ENCODE peak calls at places on chromosome 1, in nine cellular contexts. One of them, this sample, is unnamed.

GRCh38 chr1:24481843-24482610 is 20.6 kb upstream of the RCAN3 start:
- DNase-seq in heart right ventricle: no peak
- DNase-seq in ovary: no peak
- DNase-seq in Calu3: no peak
- DNase-seq in endothelial cell: no peak
- DNase-seq in cardiac muscle cell: no peak
- DNase-seq in astrocyte: no peak
- DNase-seq in neural crest cell: no peak
- DNase-seq in CD8-positive, alpha-beta T cell: peak
- DNase-seq in this sample: no peak

GRCh38 chr1:61842863-61843514 is 100.7 kb downstream of the PATJ start:
- DNase-seq in heart right ventricle: no peak
- DNase-seq in ovary: no peak
- DNase-seq in Calu3: no peak
- DNase-seq in endothelial cell: peak
- DNase-seq in cardiac muscle cell: no peak
- DNase-seq in astrocyte: no peak
- DNase-seq in neural crest cell: no peak
- DNase-seq in CD8-positive, alpha-beta T cell: no peak
- DNase-seq in this sample: no peak

GRCh38 chr1:92944901-92945747 is 16.1 kb downstream of the DIPK1A start:
- DNase-seq in heart right ventricle: no peak
- DNase-seq in ovary: no peak
- DNase-seq in Calu3: no peak
- DNase-seq in endothelial cell: peak
- DNase-seq in cardiac muscle cell: no peak
- DNase-seq in astrocyte: no peak
- DNase-seq in neural crest cell: no peak
- DNase-seq in CD8-positive, alpha-beta T cell: no peak
- DNase-seq in this sample: peak

GRCh38 chr1:209106237-209106741 is 477.2 kb upstream of the CAMK1G start:
- DNase-seq in heart right ventricle: no peak
- DNase-seq in ovary: no peak
- DNase-seq in Calu3: no peak
- DNase-seq in endothelial cell: no peak
- DNase-seq in cardiac muscle cell: no peak
- DNase-seq in astrocyte: peak
- DNase-seq in neural crest cell: no peak
- DNase-seq in CD8-positive, alpha-beta T cell: no peak
- DNase-seq in this sample: peak

GRCh38 chr1:41811051-41811795 is 107.5 kb downstream of the HIVEP3 start:
- DNase-seq in heart right ventricle: no peak
- DNase-seq in ovary: no peak
- DNase-seq in Calu3: no peak
- DNase-seq in endothelial cell: no peak
- DNase-seq in cardiac muscle cell: no peak
- DNase-seq in astrocyte: peak
- DNase-seq in neural crest cell: no peak
- DNase-seq in CD8-positive, alpha-beta T cell: peak
- DNase-seq in this sample: no peak

GRCh38 chr1:25805863-25806225 is 5.9 kb downstream of the SELENON start:
- DNase-seq in heart right ventricle: peak
- DNase-seq in ovary: no peak
- DNase-seq in Calu3: no peak
- DNase-seq in endothelial cell: no peak
- DNase-seq in cardiac muscle cell: no peak
- DNase-seq in astrocyte: peak
- DNase-seq in neural crest cell: no peak
- DNase-seq in CD8-positive, alpha-beta T cell: no peak
- DNase-seq in this sample: no peak

GRCh38 chr1:19398309-19398760 is 86.2 kb downstream of the SLC66A1 start:
- DNase-seq in heart right ventricle: no peak
- DNase-seq in ovary: peak
- DNase-seq in Calu3: no peak
- DNase-seq in endothelial cell: no peak
- DNase-seq in cardiac muscle cell: no peak
- DNase-seq in astrocyte: peak
- DNase-seq in neural crest cell: no peak
- DNase-seq in CD8-positive, alpha-beta T cell: no peak
- DNase-seq in this sample: no peak

GRCh38 chr1:230236951-230237350 is 169.9 kb downstream of the GALNT2 start:
- DNase-seq in heart right ventricle: no peak
- DNase-seq in ovary: no peak
- DNase-seq in Calu3: no peak
- DNase-seq in endothelial cell: no peak
- DNase-seq in cardiac muscle cell: no peak
- DNase-seq in astrocyte: peak
- DNase-seq in neural crest cell: no peak
- DNase-seq in CD8-positive, alpha-beta T cell: no peak
- DNase-seq in this sample: no peak

GRCh38 chr1:41496080-41497055 is 11.9 kb upstream of the EDN2 start:
- DNase-seq in heart right ventricle: peak
- DNase-seq in ovary: peak
- DNase-seq in Calu3: peak
- DNase-seq in endothelial cell: peak
- DNase-seq in cardiac muscle cell: peak
- DNase-seq in astrocyte: peak
- DNase-seq in neural crest cell: peak
- DNase-seq in CD8-positive, alpha-beta T cell: no peak
- DNase-seq in this sample: peak

GRCh38 chr1:73056826-73057225 is 774.5 kb upstream of the NEGR1 start:
- DNase-seq in heart right ventricle: no peak
- DNase-seq in ovary: no peak
- DNase-seq in Calu3: no peak
- DNase-seq in endothelial cell: no peak
- DNase-seq in cardiac muscle cell: no peak
- DNase-seq in astrocyte: no peak
- DNase-seq in neural crest cell: no peak
- DNase-seq in CD8-positive, alpha-beta T cell: no peak
- DNase-seq in this sample: no peak

GRCh38 chr1:172612478-172612877 is 46.4 kb upstream of the FASLG start:
- DNase-seq in heart right ventricle: no peak
- DNase-seq in ovary: no peak
- DNase-seq in Calu3: no peak
- DNase-seq in endothelial cell: no peak
- DNase-seq in cardiac muscle cell: no peak
- DNase-seq in astrocyte: no peak
- DNase-seq in neural crest cell: no peak
- DNase-seq in CD8-positive, alpha-beta T cell: no peak
- DNase-seq in this sample: no peak

GRCh38 chr1:228697209-228698016 is 37.9 kb upstream of the RHOU start:
- DNase-seq in heart right ventricle: peak
- DNase-seq in ovary: peak
- DNase-seq in Calu3: peak
- DNase-seq in endothelial cell: no peak
- DNase-seq in cardiac muscle cell: peak
- DNase-seq in astrocyte: peak
- DNase-seq in neural crest cell: no peak
- DNase-seq in CD8-positive, alpha-beta T cell: no peak
- DNase-seq in this sample: no peak

GRCh38 chr1:29256395-29256794 is 20.1 kb downstream of the PTPRU start:
- DNase-seq in heart right ventricle: no peak
- DNase-seq in ovary: no peak
- DNase-seq in Calu3: no peak
- DNase-seq in endothelial cell: no peak
- DNase-seq in cardiac muscle cell: no peak
- DNase-seq in astrocyte: no peak
- DNase-seq in neural crest cell: no peak
- DNase-seq in CD8-positive, alpha-beta T cell: no peak
- DNase-seq in this sample: no peak

GRCh38 chr1:25140073-25140797 is 92.1 kb downstream of the SYF2 start:
- DNase-seq in heart right ventricle: no peak
- DNase-seq in ovary: no peak
- DNase-seq in Calu3: no peak
- DNase-seq in endothelial cell: no peak
- DNase-seq in cardiac muscle cell: no peak
- DNase-seq in astrocyte: no peak
- DNase-seq in neural crest cell: no peak
- DNase-seq in CD8-positive, alpha-beta T cell: no peak
- DNase-seq in this sample: no peak

GRCh38 chr1:202259705-202260104 is 66.1 kb downstream of the LGR6 start:
- DNase-seq in heart right ventricle: no peak
- DNase-seq in ovary: no peak
- DNase-seq in Calu3: no peak
- DNase-seq in endothelial cell: no peak
- DNase-seq in cardiac muscle cell: no peak
- DNase-seq in astrocyte: no peak
- DNase-seq in neural crest cell: no peak
- DNase-seq in CD8-positive, alpha-beta T cell: no peak
- DNase-seq in this sample: no peak

GRCh38 chr1:32291145-32291707 is 657 bp upstream of the HDAC1 start:
- DNase-seq in heart right ventricle: no peak
- DNase-seq in ovary: no peak
- DNase-seq in Calu3: no peak
- DNase-seq in endothelial cell: no peak
- DNase-seq in cardiac muscle cell: no peak
- DNase-seq in astrocyte: peak
- DNase-seq in neural crest cell: no peak
- DNase-seq in CD8-positive, alpha-beta T cell: no peak
- DNase-seq in this sample: no peak

GRCh38 chr1:159802060-159802459 is at the start of gene FCRL6:
- DNase-seq in heart right ventricle: no peak
- DNase-seq in ovary: no peak
- DNase-seq in Calu3: no peak
- DNase-seq in endothelial cell: no peak
- DNase-seq in cardiac muscle cell: no peak
- DNase-seq in astrocyte: no peak
- DNase-seq in neural crest cell: no peak
- DNase-seq in CD8-positive, alpha-beta T cell: no peak
- DNase-seq in this sample: no peak

GRCh38 chr1:159804924-159805323 is 2.8 kb downstream of the FCRL6 start:
- DNase-seq in heart right ventricle: no peak
- DNase-seq in ovary: no peak
- DNase-seq in Calu3: no peak
- DNase-seq in endothelial cell: no peak
- DNase-seq in cardiac muscle cell: no peak
- DNase-seq in astrocyte: no peak
- DNase-seq in neural crest cell: no peak
- DNase-seq in CD8-positive, alpha-beta T cell: no peak
- DNase-seq in this sample: no peak

GRCh38 chr1:159800177-159800935 is 1.8 kb upstream of the FCRL6 start:
- DNase-seq in heart right ventricle: no peak
- DNase-seq in ovary: no peak
- DNase-seq in Calu3: no peak
- DNase-seq in endothelial cell: no peak
- DNase-seq in cardiac muscle cell: no peak
- DNase-seq in astrocyte: no peak
- DNase-seq in neural crest cell: no peak
- DNase-seq in CD8-positive, alpha-beta T cell: peak
- DNase-seq in this sample: no peak

GRCh38 chr1:159799446-159799985 is 2.6 kb upstream of the FCRL6 start:
- DNase-seq in heart right ventricle: no peak
- DNase-seq in ovary: no peak
- DNase-seq in Calu3: no peak
- DNase-seq in endothelial cell: no peak
- DNase-seq in cardiac muscle cell: no peak
- DNase-seq in astrocyte: no peak
- DNase-seq in neural crest cell: no peak
- DNase-seq in CD8-positive, alpha-beta T cell: no peak
- DNase-seq in this sample: no peak

GRCh38 chr1:159803946-159804695 is 2.0 kb downstream of the FCRL6 start:
- DNase-seq in heart right ventricle: no peak
- DNase-seq in ovary: no peak
- DNase-seq in Calu3: no peak
- DNase-seq in endothelial cell: no peak
- DNase-seq in cardiac muscle cell: no peak
- DNase-seq in astrocyte: no peak
- DNase-seq in neural crest cell: no peak
- DNase-seq in CD8-positive, alpha-beta T cell: no peak
- DNase-seq in this sample: no peak
- TF ChIP-seq CTCF in heart right ventricle: no peak
- TF ChIP-seq CTCF in ovary: no peak
- TF ChIP-seq CTCF in Calu3: no peak
- TF ChIP-seq CTCF in endothelial cell: no peak
- TF ChIP-seq CTCF in cardiac muscle cell: no peak
- TF ChIP-seq CTCF in astrocyte: no peak
- TF ChIP-seq CTCF in neural crest cell: no peak
- TF ChIP-seq CTCF in CD8-positive, alpha-beta T cell: no peak
- TF ChIP-seq CTCF in this sample: no peak

GRCh38 chr1:244614879-244615278 is 38.0 kb upstream of the DESI2 start:
- DNase-seq in heart right ventricle: no peak
- DNase-seq in ovary: no peak
- DNase-seq in Calu3: no peak
- DNase-seq in endothelial cell: no peak
- DNase-seq in cardiac muscle cell: no peak
- DNase-seq in astrocyte: peak
- DNase-seq in neural crest cell: no peak
- DNase-seq in CD8-positive, alpha-beta T cell: no peak
- DNase-seq in this sample: no peak
- TF ChIP-seq CTCF in heart right ventricle: no peak
- TF ChIP-seq CTCF in ovary: no peak
- TF ChIP-seq CTCF in Calu3: no peak
- TF ChIP-seq CTCF in endothelial cell: no peak
- TF ChIP-seq CTCF in cardiac muscle cell: no peak
- TF ChIP-seq CTCF in astrocyte: no peak
- TF ChIP-seq CTCF in neural crest cell: no peak
- TF ChIP-seq CTCF in CD8-positive, alpha-beta T cell: no peak
- TF ChIP-seq CTCF in this sample: no peak

GRCh38 chr1:206074839-206075238 is 21.9 kb downstream of the RHEX start:
- DNase-seq in heart right ventricle: no peak
- DNase-seq in ovary: no peak
- DNase-seq in Calu3: no peak
- DNase-seq in endothelial cell: no peak
- DNase-seq in cardiac muscle cell: no peak
- DNase-seq in astrocyte: no peak
- DNase-seq in neural crest cell: no peak
- DNase-seq in CD8-positive, alpha-beta T cell: no peak
- DNase-seq in this sample: no peak
- TF ChIP-seq CTCF in heart right ventricle: no peak
- TF ChIP-seq CTCF in ovary: no peak
- TF ChIP-seq CTCF in Calu3: peak
- TF ChIP-seq CTCF in endothelial cell: peak
- TF ChIP-seq CTCF in cardiac muscle cell: peak
- TF ChIP-seq CTCF in astrocyte: no peak
- TF ChIP-seq CTCF in neural crest cell: peak
- TF ChIP-seq CTCF in CD8-positive, alpha-beta T cell: no peak
- TF ChIP-seq CTCF in this sample: no peak

DNA sequence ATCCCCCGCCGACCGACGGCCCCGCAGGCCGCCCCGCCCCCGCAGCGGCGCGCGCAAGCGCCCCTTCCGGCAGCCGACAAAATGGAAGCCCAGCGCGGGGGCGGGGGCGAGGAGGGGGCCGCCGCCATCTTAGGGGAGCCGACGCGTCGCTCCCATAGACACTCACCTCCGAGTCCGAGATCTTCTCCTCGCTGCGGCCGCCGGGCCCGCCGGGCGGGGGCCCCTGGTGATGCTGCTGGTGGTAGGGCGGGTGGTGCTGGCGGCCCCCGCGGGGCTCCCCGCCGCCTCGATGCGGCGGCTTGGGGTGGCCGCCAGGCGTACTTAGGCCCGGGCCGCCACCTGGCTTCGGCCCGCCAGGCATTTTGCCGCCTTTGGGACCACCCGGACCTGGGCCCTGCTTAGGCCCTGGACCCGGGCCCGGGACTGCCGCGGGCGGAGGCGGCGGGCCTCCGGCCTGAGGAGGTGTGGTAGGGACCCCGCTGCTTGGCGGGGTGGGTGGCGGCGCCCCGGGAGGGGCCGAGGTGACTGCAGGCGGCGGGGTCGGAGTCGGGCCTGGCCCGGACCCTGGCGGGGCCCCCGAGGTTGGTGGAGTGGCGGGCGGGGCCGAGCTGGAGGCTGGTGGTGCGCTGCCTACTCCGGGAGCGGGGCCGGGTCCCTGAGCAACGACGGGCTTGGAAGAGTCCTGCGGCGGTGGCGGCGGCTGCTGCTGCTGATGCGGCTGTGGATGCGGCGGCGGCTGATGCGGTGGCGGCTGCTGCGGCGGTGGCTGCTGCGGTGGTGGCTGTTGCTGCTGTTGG is 691 bp downstream of the SFPQ start:
- DNase-seq in heart right ventricle: peak
- DNase-seq in ovary: peak
- DNase-seq in Calu3: peak
- DNase-seq in endothelial cell: peak
- DNase-seq in cardiac muscle cell: peak
- DNase-seq in astrocyte: peak
- DNase-seq in neural crest cell: peak
- DNase-seq in CD8-positive, alpha-beta T cell: peak
- DNase-seq in this sample: peak
- TF ChIP-seq CTCF in heart right ventricle: peak
- TF ChIP-seq CTCF in ovary: no peak
- TF ChIP-seq CTCF in Calu3: no peak
- TF ChIP-seq CTCF in endothelial cell: no peak
- TF ChIP-seq CTCF in cardiac muscle cell: no peak
- TF ChIP-seq CTCF in astrocyte: no peak
- TF ChIP-seq CTCF in neural crest cell: peak
- TF ChIP-seq CTCF in CD8-positive, alpha-beta T cell: no peak
- TF ChIP-seq CTCF in this sample: no peak